ENCODE peak calls at places on chromosome 6, in five cellular contexts. U is CD8-positive, alpha-beta T cell; O is EL; D is Peyer's patch; I is fibroblast of lung. V is an unnamed sample.
A peak's percentile ranks its signal among the peaks of the same experiment; 100 is the strongest.

GRCh38 chr6:24504642-24505586 is 10.1 kb downstream of the ALDH5A1 start:
- DNase-seq in D (peak; percentile 72), I (peak; percentile 13), O (peak; percentile 7), U (no peak), V (no peak)

GRCh38 chr6:119484598-119484997 is 135.0 kb upstream of the MAN1A1 start:
- DNase-seq in O (peak; percentile 85), D (no peak), U (no peak), I (peak; percentile 93), V (no peak)

GRCh38 chr6:2101213-2101612 is 144.2 kb downstream of the GMDS start:
- DNase-seq in D (no peak), O (peak; percentile 9), U (no peak), I (no peak), V (no peak)

GRCh38 chr6:157364705-157365104 is 16.3 kb upstream of the ZDHHC14 start:
- DNase-seq in D (no peak), U (no peak), I (no peak), O (no peak), V (no peak)

GRCh38 chr6:88339816-88340215 is 173.7 kb upstream of the CNR1 start:
- DNase-seq in D (no peak), I (peak; percentile 36), U (no peak), O (peak; percentile 14), V (no peak)

GRCh38 chr6:44867561-44868334 is 460.4 kb upstream of the RUNX2 start:
- DNase-seq in U (no peak), O (no peak), I (no peak), D (no peak), V (no peak)

GRCh38 chr6:156953125-156953477 is 175.9 kb downstream of the ARID1B start:
- DNase-seq in O (no peak), I (no peak), U (no peak), D (no peak), V (no peak)

GRCh38 chr6:127484207-127484858 is 25.1 kb upstream of the KIAA0408 start:
- DNase-seq in D (no peak), O (peak; percentile 78), I (peak; percentile 80), U (no peak), V (no peak)

GRCh38 chr6:26045046-26045938 is 41.9 kb upstream of the HFE start:
- DNase-seq in I (peak; percentile 89), D (peak; percentile 81), O (peak; percentile 97), U (peak; percentile 70), V (peak; percentile 79)

GRCh38 chr6:14550817-14551216 is 433.2 kb downstream of the CD83 start:
- DNase-seq in D (no peak), I (no peak), U (no peak), O (no peak), V (no peak)

GRCh38 chr6:43515808-43516207 is 918 bp downstream of the YIPF3 start:
- DNase-seq in O (no peak), D (no peak), I (no peak), U (no peak), V (no peak)

GRCh38 chr6:167987811-167988495 is 9.5 kb upstream of the KIF25 start:
- DNase-seq in I (peak; percentile 19), U (no peak), O (no peak), D (no peak), V (no peak)

GRCh38 chr6:75735491-75736186 is 13.4 kb upstream of the MYO6 start:
- DNase-seq in U (no peak), I (peak; percentile 30), D (no peak), O (peak; percentile 30), V (no peak)

GRCh38 chr6:39357998-39358686 is 35.6 kb upstream of the KCNK16 start:
- DNase-seq in U (no peak), D (no peak), O (peak; percentile 62), I (peak; percentile 44), V (no peak)

GRCh38 chr6:108945686-108946158 is 97.5 kb downstream of the ARMC2 start:
- DNase-seq in I (peak; percentile 86), O (peak; percentile 31), U (no peak), D (no peak), V (no peak)

GRCh38 chr6:152634773-152635172 is 2.4 kb downstream of the SYNE1 start:
- DNase-seq in D (no peak), U (peak; percentile 20), I (no peak), O (no peak), V (no peak)

GRCh38 chr6:157380779-157381561 is at the start of gene ZDHHC14:
- DNase-seq in U (peak; percentile 84), D (peak; percentile 96), O (peak; percentile 90), I (peak; percentile 86), V (peak; percentile 87)

GRCh38 chr6:152605342-152605741 is 31.8 kb downstream of the SYNE1 start:
- DNase-seq in D (no peak), U (no peak), I (peak; percentile 49), O (no peak), V (no peak)

GRCh38 chr6:100232791-100233573 is 231.7 kb downstream of the SIM1 start:
- DNase-seq in I (no peak), D (no peak), U (no peak), O (no peak), V (no peak)

GRCh38 chr6:134419717-134420116 is 101.8 kb upstream of the SGK1 start:
- DNase-seq in D (no peak), I (peak; percentile 56), O (no peak), U (no peak), V (no peak)

GRCh38 chr6:55758156-55758942 is 117.0 kb downstream of the BMP5 start:
- DNase-seq in I (peak; percentile 73), U (no peak), O (peak; percentile 87), D (no peak), V (no peak)

GRCh38 chr6:15922510-15923307 is 206.2 kb upstream of the MYLIP start:
- DNase-seq in O (peak; percentile 71), D (no peak), I (peak; percentile 67), U (no peak), V (no peak)

GRCh38 chr6:42177514-42178364 is 4.6 kb downstream of the GUCA1A start:
- DNase-seq in O (no peak), U (no peak), I (no peak), D (no peak), V (no peak)

V was measured in memory B cell.